ENCODE peak calls at places on chromosomes 1 and 21, in seven cellular contexts. One of them, this sample, is unnamed.
A peak's percentile ranks its signal among the peaks of the same experiment; 100 is the strongest.

GRCh38 chr1:109065137-109065536 is 10.7 kb downstream of the TAF13 start:
- DNase-seq in HuH-7: no peak
- DNase-seq in A549: no peak
- DNase-seq in stimulated activated CD8-positive, alpha-beta memory T cell treated with anti-CD3 and anti-CD28 coated beads, Interleukin-2, amount 100 ng/mL, for 48 hours: no peak
- DNase-seq in stimulated activated CD4-positive, alpha-beta T cell treated with anti-CD3 and anti-CD28 coated beads, Interleukin-15, amount 100 ng/mL, for 24 hours: no peak
- DNase-seq in hepatocyte: no peak
- DNase-seq in heart left ventricle: no peak
- DNase-seq in this sample: no peak

GRCh38 chr21:25370311-25370744 is 237.0 kb downstream of the MRPL39 start:
- DNase-seq in stimulated activated CD8-positive, alpha-beta memory T cell treated with anti-CD3 and anti-CD28 coated beads, Interleukin-2, amount 100 ng/mL, for 48 hours: peak; percentile 12
- DNase-seq in HuH-7: no peak
- DNase-seq in A549: no peak
- DNase-seq in heart left ventricle: no peak
- DNase-seq in hepatocyte: peak; percentile 31
- DNase-seq in stimulated activated CD4-positive, alpha-beta T cell treated with anti-CD3 and anti-CD28 coated beads, Interleukin-15, amount 100 ng/mL, for 24 hours: peak; percentile 42
- DNase-seq in this sample: no peak

GRCh38 chr21:28657576-28657975 is 335.1 kb downstream of the LTN1 start:
- DNase-seq in HuH-7: no peak
- DNase-seq in stimulated activated CD8-positive, alpha-beta memory T cell treated with anti-CD3 and anti-CD28 coated beads, Interleukin-2, amount 100 ng/mL, for 48 hours: no peak
- DNase-seq in hepatocyte: no peak
- DNase-seq in stimulated activated CD4-positive, alpha-beta T cell treated with anti-CD3 and anti-CD28 coated beads, Interleukin-15, amount 100 ng/mL, for 24 hours: no peak
- DNase-seq in A549: no peak
- DNase-seq in heart left ventricle: no peak
- DNase-seq in this sample: no peak

GRCh38 chr1:8024329-8024728 is 1.8 kb downstream of the ERRFI1 start:
- DNase-seq in HuH-7: no peak
- DNase-seq in heart left ventricle: no peak
- DNase-seq in stimulated activated CD8-positive, alpha-beta memory T cell treated with anti-CD3 and anti-CD28 coated beads, Interleukin-2, amount 100 ng/mL, for 48 hours: no peak
- DNase-seq in hepatocyte: no peak
- DNase-seq in A549: no peak
- DNase-seq in stimulated activated CD4-positive, alpha-beta T cell treated with anti-CD3 and anti-CD28 coated beads, Interleukin-15, amount 100 ng/mL, for 24 hours: no peak
- DNase-seq in this sample: no peak

GRCh38 chr1:220775238-220775853 is 11.4 kb upstream of the MTARC1 start:
- DNase-seq in stimulated activated CD4-positive, alpha-beta T cell treated with anti-CD3 and anti-CD28 coated beads, Interleukin-15, amount 100 ng/mL, for 24 hours: peak; percentile 56
- DNase-seq in stimulated activated CD8-positive, alpha-beta memory T cell treated with anti-CD3 and anti-CD28 coated beads, Interleukin-2, amount 100 ng/mL, for 48 hours: peak; percentile 37
- DNase-seq in hepatocyte: peak; percentile 41
- DNase-seq in A549: peak; percentile 39
- DNase-seq in HuH-7: peak; percentile 48
- DNase-seq in heart left ventricle: peak; percentile 51
- DNase-seq in this sample: no peak

GRCh38 chr1:89842547-89843278 is 21.9 kb downstream of the LRRC8D start:
- DNase-seq in A549: no peak
- DNase-seq in HuH-7: no peak
- DNase-seq in stimulated activated CD8-positive, alpha-beta memory T cell treated with anti-CD3 and anti-CD28 coated beads, Interleukin-2, amount 100 ng/mL, for 48 hours: no peak
- DNase-seq in heart left ventricle: no peak
- DNase-seq in stimulated activated CD4-positive, alpha-beta T cell treated with anti-CD3 and anti-CD28 coated beads, Interleukin-15, amount 100 ng/mL, for 24 hours: no peak
- DNase-seq in hepatocyte: peak; percentile 19
- DNase-seq in this sample: no peak

GRCh38 chr1:240854367-240854766 is 242.4 kb upstream of the GREM2 start:
- DNase-seq in stimulated activated CD4-positive, alpha-beta T cell treated with anti-CD3 and anti-CD28 coated beads, Interleukin-15, amount 100 ng/mL, for 24 hours: no peak
- DNase-seq in hepatocyte: no peak
- DNase-seq in HuH-7: no peak
- DNase-seq in heart left ventricle: no peak
- DNase-seq in stimulated activated CD8-positive, alpha-beta memory T cell treated with anti-CD3 and anti-CD28 coated beads, Interleukin-2, amount 100 ng/mL, for 48 hours: no peak
- DNase-seq in A549: peak; percentile 19
- DNase-seq in this sample: no peak

GRCh38 chr1:205563927-205564441 is 59.5 kb downstream of the CDK18 start:
- DNase-seq in heart left ventricle: peak; percentile 3
- DNase-seq in A549: peak; percentile 21
- DNase-seq in hepatocyte: no peak
- DNase-seq in stimulated activated CD8-positive, alpha-beta memory T cell treated with anti-CD3 and anti-CD28 coated beads, Interleukin-2, amount 100 ng/mL, for 48 hours: no peak
- DNase-seq in stimulated activated CD4-positive, alpha-beta T cell treated with anti-CD3 and anti-CD28 coated beads, Interleukin-15, amount 100 ng/mL, for 24 hours: no peak
- DNase-seq in HuH-7: no peak
- DNase-seq in this sample: peak; percentile 46

GRCh38 chr1:30950053-30950452 is 41.5 kb upstream of the SDC3 start:
- DNase-seq in stimulated activated CD4-positive, alpha-beta T cell treated with anti-CD3 and anti-CD28 coated beads, Interleukin-15, amount 100 ng/mL, for 24 hours: no peak
- DNase-seq in hepatocyte: no peak
- DNase-seq in stimulated activated CD8-positive, alpha-beta memory T cell treated with anti-CD3 and anti-CD28 coated beads, Interleukin-2, amount 100 ng/mL, for 48 hours: no peak
- DNase-seq in HuH-7: no peak
- DNase-seq in heart left ventricle: no peak
- DNase-seq in A549: no peak
- DNase-seq in this sample: no peak